ENCODE peak calls at places on chromosomes 3 and 15, in four cellular contexts. P is SK-N-SH, K is GM12878, G is sigmoid colon. I is an unnamed sample.

GRCh38 chr3:197562398-197563251 is 6.9 kb upstream of the BDH1 start:
- DNase-seq in K (no peak), G (no peak), P (no peak), I (no peak)

GRCh38 chr3:140128217-140129137 is 193.5 kb downstream of the CLSTN2 start:
- DNase-seq in P (peak; percentile 35), G (no peak), K (no peak), I (no peak)

GRCh38 chr3:73827204-73827603 is 202.5 kb upstream of the PDZRN3 start:
- DNase-seq in K (no peak), G (no peak), P (no peak), I (no peak)

GRCh38 chr3:15099364-15100098 is 583 bp upstream of the RBSN start:
- DNase-seq in G (no peak), K (no peak), P (peak; percentile 47), I (no peak)

GRCh38 chr3:37686225-37686624 is 175.5 kb upstream of the CTDSPL start:
- DNase-seq in P (peak; percentile 19), K (no peak), G (no peak), I (no peak)

GRCh38 chr15:88262064-88262463 is 5.5 kb upstream of the NTRK3 start:
- DNase-seq in G (no peak), K (no peak), P (no peak), I (no peak)

GRCh38 chr15:41908681-41909461 is 15.0 kb upstream of the SPTBN5 start:
- DNase-seq in G (no peak), K (no peak), P (no peak), I (no peak)

GRCh38 chr15:31004220-31004733 is 12.8 kb upstream of the MTMR10 start:
- DNase-seq in G (no peak), K (peak; percentile 99), P (no peak), I (no peak)

GRCh38 chr15:76204558-76204845 is 106.8 kb downstream of the ETFA start:
- DNase-seq in P (no peak), G (peak; percentile 33), K (no peak), I (no peak)

GRCh38 chr15:64354683-64355558 is 1.1 kb downstream of the CSNK1G1 start:
- DNase-seq in K (no peak), P (no peak), G (no peak), I (no peak)

GRCh38 chr15:68574051-68574450 is 4.7 kb upstream of the CORO2B start:
- DNase-seq in G (no peak), K (no peak), P (no peak), I (peak; percentile 43)

GRCh38 chr15:37291920-37292319 is 191.6 kb upstream of the MEIS2 start:
- DNase-seq in P (no peak), G (no peak), K (no peak), I (no peak)
- TF ChIP-seq EP300 in P (no peak), G (no peak), K (no peak), I (no peak)

DNA sequence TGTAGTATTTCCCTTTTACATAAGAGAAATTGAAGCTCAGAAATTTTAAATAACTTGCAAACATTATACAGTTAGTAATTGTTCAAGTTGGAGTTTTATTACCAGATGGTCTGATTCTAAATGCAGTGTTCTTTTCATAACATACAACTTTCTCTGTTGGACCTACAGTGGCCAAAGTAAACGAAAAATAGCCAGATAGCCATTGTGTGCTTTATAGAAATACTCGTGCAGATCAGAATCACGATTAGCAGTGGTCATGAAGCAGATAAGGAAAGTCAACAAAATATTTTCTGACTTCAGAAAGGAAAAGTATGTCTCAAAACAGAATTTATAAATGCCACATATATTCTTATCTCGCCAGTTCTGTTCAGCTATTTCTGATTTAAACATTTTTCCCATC is 436.8 kb downstream of the CNTN6 start:
- DNase-seq in K (no peak), G (no peak), P (no peak), I (no peak)
- H3K27ac ChIP-seq in K (no peak overlapping the region), G (no peak overlapping the region), P (peak overlapping the region; percentile 98), I (no peak overlapping the region)

GRCh38 chr3:146100825-146101444 is 60.0 kb downstream of the PLOD2 start:
- DNase-seq in P (no peak), G (no peak), K (no peak), I (no peak)
- H3K36me3 ChIP-seq in P (no peaks in the 10 kb centered on the region), G (peaks cover 51% of the 10 kb centered on the region), K (no peaks in the 10 kb centered on the region), I (no peaks in the 10 kb centered on the region)

GRCh38 chr3:194097141-194097880 is 38.6 kb upstream of the HES1 start:
- DNase-seq in K (no peak), P (no peak), G (no peak), I (no peak)
- TF ChIP-seq EP300 in K (no peak), P (no peak), G (no peak), I (no peak)

DNA sequence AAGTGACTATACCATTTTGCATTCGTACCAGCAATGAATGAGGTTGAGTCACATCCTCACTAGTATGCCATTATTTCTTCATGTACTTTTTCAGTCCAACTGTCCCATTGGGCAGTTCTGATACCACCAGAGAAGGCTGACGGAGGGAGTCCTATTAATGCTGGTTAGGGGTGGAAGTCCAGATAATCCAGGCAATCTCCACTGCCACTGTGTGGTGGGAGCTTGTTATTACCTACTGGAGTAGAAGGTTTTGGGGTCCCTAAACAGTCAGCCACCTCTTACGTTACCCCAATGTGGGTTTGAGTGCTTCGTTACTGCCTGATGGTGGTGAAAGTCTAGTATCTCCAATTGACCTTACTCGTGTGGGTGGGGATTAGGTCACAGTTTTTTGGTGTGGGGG is 210.8 kb downstream of the DOCK3 start:
- DNase-seq in P (peak; percentile 4), G (no peak), K (no peak), I (no peak)
- H3K27ac ChIP-seq in P (no peak overlapping the region), G (no peak overlapping the region), K (no peak overlapping the region), I (no peak overlapping the region)

GRCh38 chr15:66594836-66595235 is 29.0 kb upstream of the LCTL start:
- DNase-seq in P (peak; percentile 51), K (no peak), G (no peak), I (no peak)

GRCh38 chr15:66594344-66594743 is 28.5 kb upstream of the LCTL start:
- DNase-seq in P (no peak), G (no peak), K (no peak), I (no peak)

GRCh38 chr15:66595332-66595731 is 29.5 kb upstream of the LCTL start:
- DNase-seq in G (no peak), P (no peak), K (no peak), I (no peak)

GRCh38 chr15:66598095-66598815 is 32.5 kb upstream of the LCTL start:
- DNase-seq in K (no peak), G (no peak), P (no peak), I (no peak)

DNA sequence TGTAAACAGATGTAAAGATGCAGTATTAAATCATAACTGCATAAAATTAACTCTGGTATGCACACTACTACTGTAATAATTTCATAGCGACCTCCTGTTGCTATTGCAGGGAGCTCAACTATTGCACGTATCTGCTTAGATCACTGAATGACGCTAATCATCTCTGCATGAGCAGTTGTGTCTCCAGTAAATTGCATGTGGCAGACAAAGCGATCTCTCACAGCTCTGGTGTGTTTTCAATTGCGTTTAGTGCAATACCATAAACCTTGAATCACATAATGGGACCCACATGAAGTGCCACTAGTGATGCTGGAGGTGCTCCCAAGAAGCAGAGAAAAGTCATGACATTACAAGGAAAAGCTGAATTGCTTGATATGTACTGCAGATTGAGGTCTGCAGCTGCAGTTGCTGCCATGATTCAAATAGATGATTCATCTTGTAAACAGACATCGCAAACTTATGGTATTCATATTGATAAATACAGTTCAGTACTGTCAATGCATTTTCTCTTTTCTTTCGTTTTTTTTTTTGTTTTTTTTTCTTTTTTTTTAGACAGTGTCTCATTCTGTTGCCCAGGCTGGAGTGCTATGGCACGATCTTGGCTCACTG is 30.2 kb upstream of the LCTL start:
- DNase-seq in P (no peak), G (no peak), K (no peak), I (no peak)
- H3K36me3 ChIP-seq in P (no peaks in the 10 kb centered on the region), G (no peaks in the 10 kb centered on the region), K (no peaks in the 10 kb centered on the region), I (no peaks in the 10 kb centered on the region)

DNA sequence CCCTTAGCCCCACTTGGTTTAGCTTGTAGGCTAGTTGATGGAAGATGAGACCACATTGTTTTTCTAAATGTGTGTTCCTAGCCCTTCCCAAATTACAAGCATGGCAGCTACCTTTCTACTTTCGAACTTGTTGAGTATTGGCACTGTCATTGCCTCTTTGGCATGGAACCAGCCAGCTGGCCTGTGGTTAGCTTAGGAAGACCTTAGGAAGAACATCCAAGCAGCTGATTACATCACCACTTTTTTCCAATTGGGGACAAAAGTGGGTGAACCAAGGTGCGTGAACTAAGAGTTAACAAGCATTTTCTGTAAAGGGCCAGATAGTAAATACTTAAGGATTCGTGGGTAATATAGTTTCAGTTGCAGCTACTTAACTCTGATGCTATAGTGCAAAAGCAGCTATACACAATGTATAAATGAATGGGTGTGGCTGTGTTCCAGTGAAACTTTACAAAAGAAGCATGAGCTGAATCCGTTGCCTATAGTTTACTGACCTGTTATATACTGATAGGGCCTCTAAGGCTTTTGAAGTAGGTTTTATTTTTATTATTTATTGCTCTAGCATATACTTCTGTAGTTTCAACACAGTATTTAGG is 8.5 kb downstream of the KLHL18 start:
- DNase-seq in K (no peak), G (no peak), P (no peak), I (no peak)
- TF ChIP-seq EP300 in K (no peak), G (no peak), P (no peak), I (no peak)

DNA sequence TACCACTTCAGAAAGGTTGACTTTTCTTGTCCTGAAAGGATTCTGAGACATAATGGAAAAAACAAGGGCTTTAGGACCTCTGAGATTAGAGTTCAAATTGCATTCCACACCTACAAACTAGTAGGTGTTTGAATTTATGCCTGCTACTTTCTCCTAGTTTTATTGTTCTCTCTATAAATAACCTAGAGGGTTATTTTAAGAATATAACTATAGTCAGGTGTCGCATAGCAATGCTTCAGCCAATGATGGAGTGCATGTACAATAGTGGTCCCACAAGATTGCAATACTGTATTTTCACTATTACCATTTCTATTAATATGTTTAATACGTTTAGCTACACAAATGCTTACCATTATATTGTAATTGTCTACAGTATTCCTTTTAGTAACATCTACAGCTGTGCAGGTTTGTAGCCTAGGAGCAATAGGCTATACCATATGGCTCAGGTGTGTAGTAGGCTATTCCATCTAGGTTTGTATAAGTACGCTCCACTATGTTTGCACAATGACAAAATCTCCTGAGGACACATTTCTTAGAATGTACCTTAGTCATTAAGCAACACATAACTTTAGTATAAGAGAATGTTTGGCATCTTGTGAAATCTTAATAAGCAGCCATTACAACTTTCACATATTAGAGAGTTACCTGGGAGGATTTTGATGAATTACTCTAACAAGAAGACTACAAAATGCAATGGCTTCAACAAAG is 1352.5 kb downstream of the ZPLD1 start:
- DNase-seq in G (no peak), P (no peak), K (no peak), I (no peak)
- H3K27ac ChIP-seq in G (no peak overlapping the region), P (no peak overlapping the region), K (no peak overlapping the region), I (no peak overlapping the region)